ENCODE peak calls at places on chromosomes 11 and 22, in four cellular contexts. P is stomach, G is AG04450, T is small intestine. O is an unnamed sample.

GRCh38 chr22:30054067-30054763 is 26.0 kb upstream of the HORMAD2 start:
- DNase-seq in P (no peak), G (no peak), T (no peak), O (no peak)

GRCh38 chr11:72741429-72741833 is 10.8 kb downstream of the ARAP1 start:
- DNase-seq in P (no peak), G (no peak), T (no peak), O (no peak)

GRCh38 chr22:18031670-18032454 is 7.5 kb upstream of the MICAL3 start:
- DNase-seq in P (no peak), G (peak; percentile 86), T (no peak), O (peak; percentile 90)

GRCh38 chr11:114145166-114145695 is 85.7 kb downstream of the ZBTB16 start:
- DNase-seq in P (no peak), G (no peak), T (no peak), O (no peak)

GRCh38 chr22:19478086-19478392 is 954 bp downstream of the UFD1 start:
- DNase-seq in P (no peak), G (no peak), T (peak; percentile 39), O (no peak)

GRCh38 chr11:116879789-116880402 is 42.5 kb upstream of the APOA1 start:
- DNase-seq in P (no peak), G (peak; percentile 59), T (peak; percentile 71), O (peak; percentile 78)

GRCh38 chr11:74693531-74693930 is 37.7 kb downstream of the CHRDL2 start:
- DNase-seq in P (no peak), G (no peak), T (no peak), O (no peak)

GRCh38 chr11:105004021-105004420 is 18.9 kb downstream of the CASP5 start:
- DNase-seq in P (no peak), G (no peak), T (no peak), O (no peak)

GRCh38 chr11:12298610-12299009 is 78.8 kb upstream of the PARVA start:
- DNase-seq in P (no peak), G (no peak), T (no peak), O (no peak)

GRCh38 chr11:94654201-94654600 is 87.0 kb downstream of the PIWIL4 start:
- DNase-seq in P (no peak), G (no peak), T (no peak), O (no peak)

GRCh38 chr11:68038718-68039525 is at the start of gene TCIRG1:
- DNase-seq in P (peak; percentile 92), G (no peak), T (peak; percentile 93), O (no peak)

GRCh38 chr11:114397349-114397982 is 2.8 kb downstream of the C11orf71 start:
- DNase-seq in P (no peak), G (no peak), T (no peak), O (no peak)

GRCh38 chr11:34682822-34683221 is 61.9 kb downstream of the EHF start:
- DNase-seq in P (no peak), G (no peak), T (no peak), O (peak; percentile 10)

GRCh38 chr11:132744771-132745170 is 787.5 kb downstream of the OPCML start:
- DNase-seq in P (no peak), G (peak; percentile 32), T (no peak), O (no peak)

GRCh38 chr22:45284705-45285305 is at the start of gene UPK3A:
- DNase-seq in P (peak; percentile 91), G (no peak), T (peak; percentile 79), O (no peak)

GRCh38 chr11:27718853-27719574 is 18.8 kb upstream of the BDNF start:
- DNase-seq in P (no peak), G (no peak), T (no peak), O (no peak)

GRCh38 chr11:116927163-116927772 is 89.8 kb upstream of the APOA1 start:
- DNase-seq in P (no peak), G (no peak), T (no peak), O (no peak)

GRCh38 chr11:75339685-75340409 is 11.6 kb downstream of the ARRB1 start:
- DNase-seq in P (no peak), G (no peak), T (no peak), O (no peak)

GRCh38 chr22:27476729-27477128 is 324.8 kb downstream of the MN1 start:
- DNase-seq in P (no peak), G (no peak), T (no peak), O (no peak)